ENCODE peak calls at places on chromosomes 12 and 14, in four cellular contexts. Q is CD8-positive, alpha-beta T cell; Z is heart left ventricle; T is GM06990. O is an unnamed sample.

GRCh38 chr14:106372870-106373657 is 846.7 kb downstream of the TMEM121 start:
- DNase-seq in T (peak; percentile 86), Q (peak; percentile 79), Z (peak; percentile 74), O (no peak)

GRCh38 chr12:32301216-32301615 is 98.1 kb upstream of the FGD4 start:
- DNase-seq in T (peak; percentile 15), Z (no peak), Q (no peak), O (no peak)

GRCh38 chr14:65109357-65109756 is 7.0 kb upstream of the MAX start:
- DNase-seq in Z (no peak), Q (no peak), T (no peak), O (no peak)

GRCh38 chr12:82650627-82651337 is 35.9 kb upstream of the TMTC2 start:
- DNase-seq in Z (no peak), Q (no peak), T (peak; percentile 20), O (no peak)

GRCh38 chr14:76201162-76201561 is 49.4 kb downstream of the GPATCH2L start:
- DNase-seq in Q (no peak), Z (no peak), T (no peak), O (no peak)

GRCh38 chr14:37721976-37722659 is 126.7 kb downstream of the TTC6 start:
- DNase-seq in T (no peak), Z (no peak), Q (no peak), O (no peak)

GRCh38 chr14:76917759-76918175 is 91.6 kb downstream of the LRRC74A start:
- DNase-seq in Q (no peak), T (no peak), Z (peak; percentile 83), O (no peak)

GRCh38 chr12:58537278-58537677 is 383.0 kb downstream of the LRIG3 start:
- DNase-seq in T (no peak), Z (no peak), Q (no peak), O (no peak)

GRCh38 chr14:103207038-103207403 is 83.8 kb downstream of the TNFAIP2 start:
- DNase-seq in Q (no peak), Z (peak; percentile 89), T (no peak), O (no peak)

GRCh38 chr12:111222520-111222919 is 146.4 kb downstream of the PHETA1 start:
- DNase-seq in T (no peak), Q (no peak), Z (no peak), O (no peak)

GRCh38 chr14:36580141-36580855 is 2.1 kb downstream of the NKX2-8 start:
- DNase-seq in T (no peak), Z (no peak), Q (no peak), O (no peak)
- TF ChIP-seq CTCF in T (no peak), Z (no peak), Q (no peak), O (no peak)

DNA sequence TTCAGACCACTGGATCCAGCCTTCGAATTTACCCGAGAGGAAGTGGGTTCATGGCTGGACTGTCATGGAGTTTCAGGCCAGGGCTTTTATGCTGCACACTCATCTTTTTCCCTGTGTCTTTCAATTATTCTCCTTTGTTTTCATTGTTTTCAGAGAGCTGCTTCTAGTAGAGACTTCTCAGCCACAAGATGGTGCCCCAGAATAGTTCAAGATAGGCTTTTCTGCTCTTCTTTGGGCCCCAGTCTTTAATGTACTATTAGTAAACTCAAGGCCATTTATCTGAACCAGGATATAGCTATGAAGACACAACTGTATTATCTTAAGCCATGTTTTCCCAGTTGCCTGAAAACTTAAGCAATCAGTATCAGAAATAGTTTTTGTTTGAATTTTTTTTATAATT is 30.4 kb upstream of the PSMA6 start:
- DNase-seq in Z (no peak), T (no peak), Q (no peak), O (no peak)
- TF ChIP-seq CTCF in Z (peak; percentile 35), T (peak; percentile 21), Q (no peak), O (no peak)

GRCh38 chr12:42482086-42482819 is 107.3 kb downstream of the PRICKLE1 start:
- DNase-seq in Z (peak; percentile 74), T (no peak), Q (no peak), O (no peak)

GRCh38 chr12:42481368-42481767 is 108.2 kb downstream of the PRICKLE1 start:
- DNase-seq in T (no peak), Q (no peak), Z (no peak), O (no peak)

GRCh38 chr12:42484996-42485395 is 104.5 kb downstream of the PRICKLE1 start:
- DNase-seq in T (no peak), Z (no peak), Q (no peak), O (no peak)

GRCh38 chr12:42483534-42483857 is 106.0 kb downstream of the PRICKLE1 start:
- DNase-seq in Z (peak; percentile 68), T (peak; percentile 62), Q (peak; percentile 12), O (no peak)

GRCh38 chr12:42482820-42483533 is 106.6 kb downstream of the PRICKLE1 start:
- DNase-seq in T (peak; percentile 83), Q (peak; percentile 37), Z (peak; percentile 88), O (peak; percentile 84)
- TF ChIP-seq CTCF in T (peak; percentile 66), Q (peak; percentile 54), Z (peak; percentile 93), O (peak; percentile 96)

DNA sequence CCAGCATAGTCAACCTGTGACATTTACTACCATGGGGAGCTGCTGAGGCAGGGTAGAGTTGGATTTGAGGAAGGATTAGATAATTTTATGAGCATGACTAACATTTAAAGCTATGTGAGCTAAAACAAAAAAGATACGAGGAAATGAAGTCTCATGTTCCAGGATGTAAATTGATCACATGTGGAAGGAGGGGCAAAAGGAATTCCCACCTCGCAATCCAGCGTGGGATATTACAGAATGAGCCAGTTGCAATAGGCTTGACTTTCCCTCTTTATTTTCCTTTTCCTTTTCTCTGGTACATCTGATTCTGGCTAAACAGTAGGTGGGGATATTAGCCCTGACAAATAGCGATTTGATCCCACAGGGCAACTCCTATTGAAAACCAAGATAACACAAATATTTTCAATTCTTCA is 214.9 kb upstream of the HMGA2 start:
- DNase-seq in Z (no peak), T (no peak), Q (no peak), O (no peak)
- TF ChIP-seq CTCF in Z (no peak), T (no peak), Q (no peak), O (no peak)

DNA sequence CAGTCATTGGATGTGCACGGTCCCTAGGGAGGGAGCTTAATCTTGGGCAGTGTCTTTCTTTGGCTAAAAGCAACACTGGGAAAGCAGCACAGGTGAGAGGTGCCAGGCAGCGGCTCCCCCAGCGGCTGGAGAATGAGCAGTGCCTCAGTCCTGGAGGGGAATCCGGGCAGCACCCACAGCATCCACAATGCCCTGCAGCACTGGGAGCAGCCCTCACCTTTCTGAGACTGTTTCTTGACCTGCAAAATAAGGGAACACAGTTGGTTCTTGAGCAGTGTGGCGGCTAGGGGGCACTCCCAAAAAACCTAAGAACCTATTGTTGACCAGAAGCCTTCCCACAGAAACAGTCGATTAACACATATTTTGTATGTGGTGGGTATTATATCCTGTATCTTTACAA is 75.8 kb downstream of the SINHCAF start:
- DNase-seq in Q (no peak), Z (no peak), T (no peak), O (no peak)
- TF ChIP-seq CTCF in Q (no peak), Z (no peak), T (no peak), O (no peak)

GRCh38 chr12:54140958-54141388 is 47.8 kb downstream of the SMUG1 start:
- DNase-seq in Z (no peak), T (no peak), Q (no peak), O (no peak)

GRCh38 chr12:54136844-54137580 is 51.8 kb downstream of the SMUG1 start:
- DNase-seq in Z (no peak), T (no peak), Q (no peak), O (no peak)

GRCh38 chr12:54135621-54136027 is 53.2 kb downstream of the SMUG1 start:
- DNase-seq in T (no peak), Q (no peak), Z (no peak), O (no peak)

GRCh38 chr12:54139030-54139429 is 49.8 kb downstream of the SMUG1 start:
- DNase-seq in Z (no peak), Q (no peak), T (no peak), O (no peak)

DNA sequence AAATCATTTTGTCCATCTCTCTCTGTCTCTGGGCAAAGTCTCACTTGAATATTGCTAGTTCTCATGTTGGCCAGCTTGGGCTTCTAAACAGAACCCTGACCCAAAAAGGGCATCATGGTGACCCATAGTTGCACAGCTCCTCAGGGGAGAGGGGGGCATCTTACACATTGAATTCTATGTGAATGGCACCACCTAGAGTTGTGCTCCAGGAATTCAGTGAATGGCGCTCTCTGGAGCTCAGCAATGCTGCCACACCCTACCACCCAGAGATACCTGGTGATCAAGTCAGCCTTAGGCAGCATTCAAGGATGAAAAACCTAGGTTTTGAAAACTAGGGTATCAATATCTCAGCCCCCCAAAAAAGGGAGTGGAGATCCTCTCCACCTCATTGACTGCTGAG is 50.6 kb downstream of the SMUG1 start:
- DNase-seq in T (no peak), Z (no peak), Q (no peak), O (no peak)
- TF ChIP-seq CTCF in T (peak; percentile 17), Z (no peak), Q (no peak), O (no peak)

GRCh38 chr12:124694846-124695497 is 127.6 kb upstream of the NCOR2 start:
- DNase-seq in T (no peak), Q (no peak), Z (no peak), O (no peak)
- TF ChIP-seq CTCF in T (no peak), Q (no peak), Z (peak; percentile 12), O (no peak)

GRCh38 chr14:101080922-101081593 is 177.5 kb upstream of the RTL1 start:
- DNase-seq in T (no peak), Q (no peak), Z (no peak), O (no peak)

GRCh38 chr14:101084436-101084826 is 180.9 kb upstream of the RTL1 start:
- DNase-seq in T (no peak), Z (no peak), Q (peak; percentile 2), O (no peak)

GRCh38 chr14:101083564-101084435 is 180.3 kb upstream of the RTL1 start:
- DNase-seq in Q (peak; percentile 8), T (no peak), Z (peak; percentile 28), O (no peak)

GRCh38 chr14:101082436-101083384 is 179.2 kb upstream of the RTL1 start:
- DNase-seq in Q (peak; percentile 7), T (no peak), Z (peak; percentile 22), O (no peak)

DNA sequence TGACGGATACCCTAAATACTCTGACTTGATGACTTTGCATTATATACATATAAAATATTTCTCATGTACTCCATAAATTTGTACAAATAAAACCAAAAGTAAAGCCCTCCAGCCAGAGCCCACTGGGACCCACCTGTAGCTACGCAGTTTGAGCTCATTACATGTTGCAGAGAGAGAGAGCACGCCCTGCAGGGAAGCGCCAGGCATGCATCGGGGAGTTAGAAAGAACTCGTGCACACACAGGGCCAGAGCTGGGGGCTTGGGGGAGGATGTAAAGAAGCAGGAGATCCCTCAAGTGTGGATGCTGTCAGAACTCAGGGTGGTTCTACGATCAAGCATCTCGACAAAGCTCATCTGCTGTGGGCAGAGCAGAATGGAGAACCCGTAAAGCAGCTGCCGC is 178.5 kb upstream of the RTL1 start:
- DNase-seq in Z (no peak), Q (peak; percentile 3), T (no peak), O (no peak)
- TF ChIP-seq CTCF in Z (no peak), Q (no peak), T (no peak), O (no peak)

DNA sequence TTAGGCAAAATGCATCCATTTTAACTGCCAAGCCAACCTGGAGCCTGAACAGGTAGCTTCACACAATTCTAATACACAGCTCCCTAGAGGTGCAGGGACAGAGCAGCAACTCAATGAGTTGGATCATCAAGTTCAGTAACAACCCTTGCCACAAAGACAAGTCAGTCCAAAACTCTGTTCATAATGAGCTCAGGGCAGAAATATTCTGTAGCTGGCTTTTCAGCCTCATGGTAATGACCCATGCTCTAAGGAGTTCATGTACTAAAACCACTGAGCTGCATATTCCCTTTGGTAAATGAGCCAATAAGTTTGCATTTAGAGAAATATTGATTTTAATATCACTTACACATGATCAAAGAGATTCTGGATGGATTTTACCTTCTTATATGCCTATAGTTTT is 316.1 kb downstream of the SEC23A start:
- DNase-seq in Q (no peak), T (no peak), Z (no peak), O (no peak)
- TF ChIP-seq CTCF in Q (no peak), T (no peak), Z (no peak), O (no peak)

O was measured in neural crest cell.